ENCODE peak calls at places on chromosomes 5 and 9, in six cellular contexts. One of them, this sample, is unnamed.

GRCh38 chr9:126069400-126069955 is 257.2 kb upstream of the MVB12B start:
- DNase-seq in NCI-H774: no peak
- DNase-seq in neural crest cell: no peak
- DNase-seq in A549: no peak
- DNase-seq in NCI-H2029 treated with DMSO at 0.1 percent for 48 hours: no peak
- DNase-seq in NCI-H2107: no peak
- DNase-seq in this sample: no peak

GRCh38 chr9:110025551-110026170 is 182.3 kb downstream of the C9orf152 start:
- DNase-seq in NCI-H774: no peak
- DNase-seq in neural crest cell: no peak
- DNase-seq in A549: no peak
- DNase-seq in NCI-H2029 treated with DMSO at 0.1 percent for 48 hours: no peak
- DNase-seq in NCI-H2107: no peak
- DNase-seq in this sample: no peak

GRCh38 chr9:137341227-137341626 is 39.2 kb upstream of the NRARP start:
- DNase-seq in NCI-H774: no peak
- DNase-seq in neural crest cell: no peak
- DNase-seq in A549: no peak
- DNase-seq in NCI-H2029 treated with DMSO at 0.1 percent for 48 hours: no peak
- DNase-seq in NCI-H2107: no peak
- DNase-seq in this sample: no peak

GRCh38 chr9:115213777-115214428 is 95.9 kb upstream of the TNC start:
- DNase-seq in NCI-H774: peak
- DNase-seq in neural crest cell: no peak
- DNase-seq in A549: peak
- DNase-seq in NCI-H2029 treated with DMSO at 0.1 percent for 48 hours: no peak
- DNase-seq in NCI-H2107: no peak
- DNase-seq in this sample: no peak

GRCh38 chr9:89223398-89223977 is 44.9 kb upstream of the SHC3 start:
- DNase-seq in NCI-H774: no peak
- DNase-seq in neural crest cell: no peak
- DNase-seq in A549: no peak
- DNase-seq in NCI-H2029 treated with DMSO at 0.1 percent for 48 hours: no peak
- DNase-seq in NCI-H2107: no peak
- DNase-seq in this sample: no peak

GRCh38 chr5:144275329-144275728 is 104.7 kb downstream of the KCTD16 start:
- DNase-seq in NCI-H774: peak
- DNase-seq in neural crest cell: no peak
- DNase-seq in A549: no peak
- DNase-seq in NCI-H2029 treated with DMSO at 0.1 percent for 48 hours: no peak
- DNase-seq in NCI-H2107: no peak
- DNase-seq in this sample: no peak

GRCh38 chr5:34789021-34789531 is 49.9 kb upstream of the TTC23L start:
- DNase-seq in NCI-H774: no peak
- DNase-seq in neural crest cell: no peak
- DNase-seq in A549: peak
- DNase-seq in NCI-H2029 treated with DMSO at 0.1 percent for 48 hours: no peak
- DNase-seq in NCI-H2107: no peak
- DNase-seq in this sample: no peak

GRCh38 chr5:13359326-13359725 is 585.2 kb downstream of the DNAH5 start:
- DNase-seq in NCI-H774: no peak
- DNase-seq in neural crest cell: no peak
- DNase-seq in A549: no peak
- DNase-seq in NCI-H2029 treated with DMSO at 0.1 percent for 48 hours: no peak
- DNase-seq in NCI-H2107: no peak
- DNase-seq in this sample: no peak

This sample was measured in NCI-H1417 treated with DMSO at 0.1 percent for 48 hours.